ENCODE peak calls at places on chromosomes 2 and 18, in nine cellular contexts. R is left lobe of liver; E is cardiac fibroblast; X is H7; O is activated naive CD8-positive, alpha-beta T cell treated with anti-CD3 and anti-CD28 coated beads, Interleukin-2, amount 50 U/mL, for 24 hours; T is mesothelial cell of epicardium; V is NCI-H187 treated with DMSO at 0.1 percent for 48 hours; A is HepG2; S is prostate gland. I is an unnamed sample.

GRCh38 chr2:225466891-225467604 is 67.5 kb downstream of the NYAP2 start:
- DNase-seq in R (no peak), E (no peak), X (no peak), O (no peak), T (no peak), V (no peak), A (no peak), S (no peak), I (no peak)

GRCh38 chr18:38487521-38487920 is 921.9 kb upstream of the CELF4 start:
- DNase-seq in R (no peak), E (no peak), X (no peak), O (no peak), T (no peak), V (no peak), A (no peak), S (no peak), I (no peak)

GRCh38 chr18:46035701-46036680 is 36.1 kb downstream of the PSTPIP2 start:
- DNase-seq in R (no peak), E (peak), X (no peak), O (no peak), T (no peak), V (no peak), A (no peak), S (no peak), I (no peak)

GRCh38 chr18:13570856-13571495 is 155.4 kb downstream of the FAM210A start:
- DNase-seq in R (no peak), E (no peak), X (no peak), O (peak), T (no peak), V (no peak), A (no peak), S (no peak), I (no peak)

GRCh38 chr2:70946832-70947442 is 11.2 kb downstream of the ATP6V1B1 start:
- DNase-seq in R (peak), E (peak), X (peak), O (peak), T (peak), V (no peak), A (peak), S (no peak), I (no peak)

GRCh38 chr2:31446848-31447247 is 32.3 kb upstream of the XDH start:
- DNase-seq in R (no peak), E (peak), X (no peak), O (no peak), T (no peak), V (no peak), A (no peak), S (no peak), I (peak)

GRCh38 chr2:158905824-158906223 is 62.6 kb upstream of the TANC1 start:
- DNase-seq in R (no peak), E (no peak), X (no peak), O (no peak), T (no peak), V (no peak), A (no peak), S (no peak), I (no peak)

GRCh38 chr2:219724628-219725027 is 97.2 kb downstream of the SLC4A3 start:
- DNase-seq in R (no peak), E (peak), X (no peak), O (no peak), T (no peak), V (no peak), A (peak), S (no peak), I (no peak)

GRCh38 chr2:179614121-179614520 is 247.3 kb downstream of the ZNF385B start:
- DNase-seq in R (no peak), E (peak), X (no peak), O (no peak), T (no peak), V (no peak), A (no peak), S (no peak), I (no peak)

GRCh38 chr2:75633620-75634019 is 13.0 kb upstream of the MRPL19 start:
- DNase-seq in R (no peak), E (no peak), X (no peak), O (no peak), T (no peak), V (no peak), A (no peak), S (no peak), I (no peak)

GRCh38 chr2:240564571-240565266 is 3.6 kb upstream of the RNPEPL1 start:
- DNase-seq in R (no peak), E (peak), X (peak), O (peak), T (peak), V (no peak), A (no peak), S (no peak), I (no peak)

GRCh38 chr2:88600038-88600465 is 27.2 kb downstream of the EIF2AK3 start:
- DNase-seq in R (no peak), E (peak), X (peak), O (peak), T (no peak), V (peak), A (peak), S (no peak), I (peak)

GRCh38 chr2:166088634-166089033 is 39.2 kb downstream of the SCN1A start:
- DNase-seq in R (no peak), E (peak), X (no peak), O (no peak), T (no peak), V (no peak), A (peak), S (no peak), I (no peak)

GRCh38 chr18:5890261-5890605 is 5.1 kb downstream of the TMEM200C start:
- DNase-seq in R (no peak), E (no peak), X (no peak), O (no peak), T (no peak), V (no peak), A (peak), S (no peak), I (no peak)

GRCh38 chr2:115880558-115880957 is 1438.1 kb downstream of the DPP10 start:
- DNase-seq in R (no peak), E (no peak), X (peak), O (no peak), T (no peak), V (no peak), A (no peak), S (no peak), I (no peak)

GRCh38 chr2:96760986-96761832 is 507 bp downstream of the CNNM4 start:
- DNase-seq in R (no peak), E (peak), X (no peak), O (no peak), T (no peak), V (no peak), A (peak), S (peak), I (no peak)

GRCh38 chr2:187826023-187826422 is 271.8 kb upstream of the TFPI start:
- DNase-seq in R (no peak), E (no peak), X (no peak), O (no peak), T (no peak), V (no peak), A (no peak), S (no peak), I (no peak)

GRCh38 chr2:242041816-242042215 is 172.3 kb downstream of the RTP5 start:
- DNase-seq in R (no peak), E (no peak), X (no peak), O (no peak), T (no peak), V (no peak), A (no peak), S (no peak), I (no peak)

GRCh38 chr18:10546557-10547300 is 20.9 kb downstream of the NAPG start:
- DNase-seq in R (no peak), E (no peak), X (no peak), O (no peak), T (no peak), V (no peak), A (peak), S (no peak), I (no peak)

GRCh38 chr2:113201496-113202304 is 27.9 kb downstream of the PSD4 start:
- DNase-seq in R (no peak), E (no peak), X (no peak), O (no peak), T (no peak), V (no peak), A (peak), S (no peak), I (no peak)

GRCh38 chr18:39871976-39872375 is 2083.1 kb upstream of the PIK3C3 start:
- DNase-seq in R (no peak), E (no peak), X (no peak), O (no peak), T (no peak), V (no peak), A (no peak), S (no peak), I (no peak)

GRCh38 chr2:10707831-10708230 is 13.6 kb upstream of the ATP6V1C2 start:
- DNase-seq in R (no peak), E (no peak), X (no peak), O (no peak), T (no peak), V (no peak), A (no peak), S (no peak), I (no peak)

GRCh38 chr2:36502081-36502480 is 95.9 kb downstream of the FEZ2 start:
- DNase-seq in R (no peak), E (peak), X (no peak), O (no peak), T (no peak), V (no peak), A (peak), S (no peak), I (no peak)

GRCh38 chr18:8623549-8624106 is 14.4 kb downstream of the RAB12 start:
- DNase-seq in R (no peak), E (no peak), X (peak), O (no peak), T (no peak), V (no peak), A (no peak), S (no peak), I (no peak)

GRCh38 chr2:206105038-206105437 is 19.1 kb upstream of the INO80D start:
- DNase-seq in R (no peak), E (no peak), X (no peak), O (no peak), T (no peak), V (no peak), A (no peak), S (no peak), I (no peak)

GRCh38 chr2:227818569-227819397 is 5.1 kb downstream of the CCL20 start:
- DNase-seq in R (no peak), E (no peak), X (no peak), O (no peak), T (no peak), V (no peak), A (peak), S (no peak), I (no peak)

GRCh38 chr2:216490061-216490460 is 8.6 kb upstream of the RPL37A start:
- DNase-seq in R (no peak), E (peak), X (no peak), O (no peak), T (no peak), V (no peak), A (no peak), S (no peak), I (peak)

GRCh38 chr18:40258298-40258697 is 1696.7 kb upstream of the PIK3C3 start:
- DNase-seq in R (no peak), E (no peak), X (no peak), O (no peak), T (no peak), V (no peak), A (no peak), S (no peak), I (no peak)

GRCh38 chr2:218332920-218333645 is 23.6 kb upstream of the CATIP start:
- DNase-seq in R (no peak), E (no peak), X (no peak), O (no peak), T (no peak), V (no peak), A (no peak), S (no peak), I (no peak)